ENCODE peak calls at places on chromosomes 13 and 19, in eight cellular contexts. W, F, A, R, K, M, G and I are unnamed samples.
A peak's percentile ranks its signal among the peaks of the same experiment; 100 is the strongest.

GRCh38 chr19:5687360-5688198 is 2.5 kb upstream of the RPL36 start:
- DNase-seq in W (peak; percentile 48), F (no peak), A (no peak), R (peak; percentile 55), K (no peak), M (no peak), G (no peak), I (no peak)

GRCh38 chr19:18931316-18932162 is 9.5 kb downstream of the HOMER3 start:
- DNase-seq in W (no peak), F (no peak), A (no peak), R (no peak), K (no peak), M (no peak), G (no peak), I (no peak)

GRCh38 chr13:72970956-72971355 is 87.8 kb upstream of the KLF5 start:
- DNase-seq in W (no peak), F (no peak), A (no peak), R (no peak), K (no peak), M (no peak), G (no peak), I (no peak)

GRCh38 chr13:57918913-57919312 is 287.4 kb downstream of the PCDH17 start:
- DNase-seq in W (no peak), F (no peak), A (no peak), R (no peak), K (no peak), M (no peak), G (no peak), I (no peak)

GRCh38 chr13:94956407-94957110 is 244.2 kb upstream of the SOX21 start:
- DNase-seq in W (no peak), F (no peak), A (no peak), R (no peak), K (no peak), M (no peak), G (no peak), I (no peak)

GRCh38 chr13:45473627-45474026 is 8.9 kb downstream of the COG3 start:
- DNase-seq in W (no peak), F (peak; percentile 29), A (no peak), R (no peak), K (no peak), M (no peak), G (no peak), I (no peak)

GRCh38 chr19:46828484-46828883 is 22.2 kb downstream of the AP2S1 start:
- DNase-seq in W (no peak), F (no peak), A (no peak), R (no peak), K (no peak), M (no peak), G (no peak), I (no peak)

GRCh38 chr13:100454876-100455275 is 133.7 kb downstream of the GGACT start:
- DNase-seq in W (no peak), F (no peak), A (no peak), R (no peak), K (no peak), M (peak; percentile 57), G (no peak), I (no peak)

GRCh38 chr19:55166530-55167268 is at the start of gene DNAAF3:
- DNase-seq in W (peak; percentile 97), F (peak; percentile 98), A (peak; percentile 42), R (peak; percentile 94), K (peak; percentile 93), M (peak; percentile 99), G (peak; percentile 98), I (peak; percentile 78)

GRCh38 chr19:55160986-55161365 is 3.4 kb upstream of the TNNI3 start:
- DNase-seq in W (no peak), F (no peak), A (no peak), R (no peak), K (no peak), M (no peak), G (no peak), I (no peak)

GRCh38 chr19:55169136-55169535 is 2.7 kb upstream of the DNAAF3 start:
- DNase-seq in W (no peak), F (no peak), A (no peak), R (no peak), K (no peak), M (no peak), G (no peak), I (no peak)

GRCh38 chr19:55161571-55162322 is 4.2 kb upstream of the TNNI3 start:
- DNase-seq in W (peak; percentile 50), F (no peak), A (no peak), R (no peak), K (no peak), M (no peak), G (no peak), I (no peak)

DNA sequence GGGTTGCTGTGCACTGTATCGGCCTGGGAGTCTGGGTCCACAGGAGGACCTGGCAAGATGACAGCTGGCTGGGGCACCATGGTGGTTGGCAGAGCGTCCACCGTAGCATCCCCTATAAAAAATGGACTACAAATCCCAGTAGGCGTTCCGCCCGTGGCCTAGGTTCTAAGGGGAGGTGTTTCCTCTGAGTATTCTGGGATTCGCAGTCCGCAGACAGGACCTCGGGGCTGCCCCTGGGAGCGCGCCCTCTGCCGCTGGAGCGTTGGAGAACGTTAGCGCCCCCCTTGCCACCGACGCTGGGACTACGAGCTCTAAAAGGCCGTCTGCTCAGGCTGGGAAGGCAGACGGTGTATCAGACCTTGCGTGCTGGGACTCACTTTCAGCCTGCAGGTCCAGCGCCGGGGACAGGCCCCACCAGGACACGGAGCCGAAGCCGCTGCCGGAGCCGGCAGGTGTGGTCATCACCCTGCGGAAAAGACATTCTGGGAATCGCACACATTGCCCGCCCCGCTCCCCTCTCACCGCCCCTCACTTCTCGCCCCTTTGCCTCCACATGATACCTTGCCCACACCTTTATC is 372 bp downstream of the DNAAF3 start:
- DNase-seq in W (peak; percentile 81), F (peak; percentile 57), A (no peak), R (no peak), K (peak; percentile 68), M (peak; percentile 84), G (peak; percentile 71), I (no peak)
- TF ChIP-seq CTCF in W (peak; percentile 40), F (peak; percentile 29), A (no peak), R (peak; percentile 35), K (peak; percentile 44), M (peak; percentile 68), G (no peak), I (no peak)

DNA sequence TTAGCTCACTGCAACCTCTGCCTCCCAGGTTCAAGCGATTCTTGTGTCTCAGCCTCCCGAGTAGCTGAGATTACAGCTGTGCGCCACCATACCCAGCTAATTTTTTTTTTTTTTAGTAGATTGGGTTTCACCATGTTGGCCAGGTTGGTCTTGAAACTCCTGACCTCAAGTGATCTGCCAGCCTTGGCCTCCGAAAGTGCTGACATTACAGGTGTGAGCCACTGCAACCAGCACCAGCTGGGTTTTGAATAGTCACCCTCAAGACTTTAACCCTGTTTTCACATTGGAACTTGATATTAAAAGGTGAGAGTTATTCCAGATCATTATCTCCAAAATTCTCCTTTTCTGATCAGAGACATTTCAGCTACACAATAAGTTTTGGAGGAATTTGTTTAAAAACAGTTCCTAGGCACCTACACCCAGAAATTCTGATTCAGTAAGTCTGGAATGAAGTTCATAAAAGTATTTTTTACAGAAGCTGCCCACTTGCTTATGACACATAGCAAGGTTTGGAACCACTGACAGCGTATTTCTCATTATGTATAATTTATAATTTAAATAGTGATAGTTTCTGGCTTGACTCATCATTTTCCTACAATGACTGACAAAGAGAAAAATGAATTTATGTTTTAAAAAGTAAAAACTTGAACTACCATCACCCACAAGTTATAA is 417.3 kb downstream of the DIAPH3 start:
- DNase-seq in W (no peak), F (no peak), A (no peak), R (no peak), K (peak; percentile 23), M (peak; percentile 23), G (no peak), I (no peak)
- TF ChIP-seq CTCF in W (no peak), F (no peak), A (no peak), R (no peak), K (no peak), M (no peak), G (no peak), I (no peak)

GRCh38 chr13:112103971-112104872 is 37.3 kb downstream of the SOX1 start:
- DNase-seq in W (no peak), F (no peak), A (no peak), R (no peak), K (no peak), M (no peak), G (no peak), I (no peak)

GRCh38 chr13:112101360-112101930 is 34.5 kb downstream of the SOX1 start:
- DNase-seq in W (no peak), F (no peak), A (no peak), R (no peak), K (no peak), M (no peak), G (no peak), I (no peak)

GRCh38 chr13:112103260-112103843 is 36.4 kb downstream of the SOX1 start:
- DNase-seq in W (no peak), F (no peak), A (no peak), R (no peak), K (no peak), M (no peak), G (no peak), I (peak; percentile 25)

GRCh38 chr13:112104873-112105234 is 37.9 kb downstream of the SOX1 start:
- DNase-seq in W (no peak), F (no peak), A (no peak), R (no peak), K (no peak), M (no peak), G (no peak), I (no peak)

DNA sequence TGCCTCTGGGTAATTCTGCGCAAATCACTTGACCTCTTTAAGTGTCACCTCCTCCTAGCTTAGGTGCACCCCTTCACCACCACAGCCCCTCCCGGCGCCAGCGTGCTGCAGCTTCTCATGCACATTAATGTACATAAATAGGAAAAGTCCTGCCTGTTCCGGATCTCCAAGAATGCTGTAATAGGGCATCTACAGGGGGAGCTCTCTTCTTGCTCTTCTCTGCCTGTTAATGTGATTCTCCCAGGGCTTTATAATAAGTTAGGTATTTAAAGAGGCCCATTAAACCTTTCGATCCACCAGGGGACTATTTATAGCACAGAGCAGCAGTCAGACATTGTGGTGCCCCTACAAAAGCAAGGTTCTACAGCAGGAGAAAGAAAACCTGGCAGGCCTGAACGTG is 35.3 kb downstream of the SOX1 start:
- DNase-seq in W (no peak), F (no peak), A (no peak), R (no peak), K (no peak), M (no peak), G (no peak), I (no peak)
- TF ChIP-seq CTCF in W (no peak), F (no peak), A (no peak), R (no peak), K (peak; percentile 54), M (no peak), G (no peak), I (no peak)

GRCh38 chr13:28754698-28755545 is 36.2 kb upstream of the SLC46A3 start:
- DNase-seq in W (peak; percentile 60), F (peak; percentile 31), A (no peak), R (no peak), K (no peak), M (peak; percentile 68), G (no peak), I (no peak)

GRCh38 chr13:28751210-28751935 is 32.6 kb upstream of the SLC46A3 start:
- DNase-seq in W (no peak), F (no peak), A (no peak), R (no peak), K (no peak), M (peak; percentile 89), G (no peak), I (no peak)

GRCh38 chr13:28755546-28755870 is 36.7 kb upstream of the SLC46A3 start:
- DNase-seq in W (no peak), F (no peak), A (no peak), R (no peak), K (no peak), M (no peak), G (no peak), I (no peak)

GRCh38 chr13:28753946-28754345 is 35.2 kb upstream of the SLC46A3 start:
- DNase-seq in W (no peak), F (no peak), A (no peak), R (no peak), K (no peak), M (no peak), G (no peak), I (no peak)

GRCh38 chr13:28753208-28753892 is 34.6 kb upstream of the SLC46A3 start:
- DNase-seq in W (no peak), F (no peak), A (peak; percentile 55), R (peak; percentile 63), K (peak; percentile 55), M (peak; percentile 95), G (no peak), I (peak; percentile 58)
- TF ChIP-seq CTCF in W (no peak), F (no peak), A (no peak), R (no peak), K (peak; percentile 23), M (peak; percentile 21), G (no peak), I (peak; percentile 12)